ENCODE peak calls at places on chromosomes 16 and 17, in four cellular contexts. T is body of pancreas, A is fibroblast of mammary gland, H is lung. C is an unnamed sample.
A peak's percentile ranks its signal among the peaks of the same experiment; 100 is the strongest.

GRCh38 chr16:49859139-49859947 is 3.4 kb upstream of the ZNF423 start:
- DNase-seq in T (peak; percentile 79), A (no peak), H (peak; percentile 35), C (no peak)

GRCh38 chr17:82332669-82333278 is 792 bp downstream of the SECTM1 start:
- DNase-seq in T (peak; percentile 65), A (peak; percentile 61), H (peak; percentile 67), C (no peak)

GRCh38 chr16:51577621-51578303 is 426.7 kb upstream of the SALL1 start:
- DNase-seq in T (no peak), A (peak; percentile 48), H (no peak), C (no peak)

GRCh38 chr17:45221081-45221996 is at the start of gene FMNL1:
- DNase-seq in T (peak; percentile 40), A (no peak), H (peak; percentile 72), C (no peak)

GRCh38 chr16:67241008-67241900 is 6.0 kb downstream of the FHOD1 start:
- DNase-seq in T (peak; percentile 69), A (peak; percentile 93), H (peak; percentile 87), C (peak; percentile 73)

GRCh38 chr16:57627184-57627871 is 1.1 kb upstream of the ADGRG1 start:
- DNase-seq in T (no peak), A (peak; percentile 75), H (no peak), C (peak; percentile 59)

GRCh38 chr17:76995352-76996105 is 127.3 kb downstream of the MGAT5B start:
- DNase-seq in T (no peak), A (no peak), H (no peak), C (no peak)

GRCh38 chr17:66507103-66507923 is 204.9 kb downstream of the PRKCA start:
- DNase-seq in T (peak; percentile 27), A (peak; percentile 84), H (peak; percentile 49), C (no peak)

GRCh38 chr16:8936421-8936820 is 27.3 kb downstream of the USP7 start:
- DNase-seq in T (peak; percentile 62), A (peak; percentile 54), H (no peak), C (no peak)

GRCh38 chr16:28511031-28511430 is 4.4 kb upstream of the IL27 start:
- DNase-seq in T (no peak), A (no peak), H (no peak), C (no peak)

GRCh38 chr16:28514246-28514645 is 7.6 kb upstream of the IL27 start:
- DNase-seq in T (no peak), A (no peak), H (no peak), C (no peak)

GRCh38 chr16:28513484-28514181 is 7.0 kb upstream of the IL27 start:
- DNase-seq in T (no peak), A (no peak), H (no peak), C (no peak)
- H3K4me3 ChIP-seq in T (no peak overlapping the region), A (no peak overlapping the region), H (no peak overlapping the region), C (no peak overlapping the region)

DNA sequence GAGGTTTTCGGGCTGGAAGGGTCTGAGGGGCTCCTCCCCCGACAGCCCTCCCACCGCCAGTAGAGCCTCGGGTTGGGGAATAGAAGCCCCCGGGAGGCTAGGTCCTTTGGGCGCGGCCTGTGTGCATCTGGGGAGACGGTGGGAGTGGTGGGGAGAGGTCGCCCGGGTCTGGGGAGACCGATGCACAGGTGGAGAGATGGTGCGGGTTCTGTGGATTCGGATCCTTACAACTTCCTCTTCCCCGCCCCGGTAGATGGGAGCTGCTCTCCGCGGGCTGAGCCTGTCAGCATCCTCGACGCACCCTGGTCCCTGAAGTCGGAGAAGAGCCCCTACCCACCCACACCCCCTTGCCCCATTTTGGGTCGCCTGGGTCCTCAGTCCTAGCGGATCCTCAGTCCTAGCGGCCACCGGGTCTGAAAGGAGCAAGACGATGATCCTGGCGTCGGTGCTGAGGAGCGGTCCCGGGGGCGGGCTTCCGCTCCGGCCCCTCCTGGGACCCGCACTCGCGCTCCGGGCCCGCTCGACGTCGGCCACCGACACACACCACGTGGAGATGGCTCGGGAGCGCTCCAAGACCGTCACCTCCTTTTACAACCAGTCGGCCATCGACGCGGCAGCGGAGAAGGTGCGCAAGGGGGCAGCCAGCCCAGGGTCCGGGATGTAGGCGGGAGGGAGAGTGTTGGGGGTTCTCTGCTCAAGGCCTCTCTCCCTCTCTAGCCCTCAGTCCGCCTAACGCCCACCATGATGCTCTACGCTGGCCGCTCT is 790 bp downstream of the BCKDK start:
- DNase-seq in T (no peak), A (no peak), H (no peak), C (no peak)
- H3K4me3 ChIP-seq in T (peak overlapping the region; percentile 83), A (peak overlapping the region; percentile 69), H (peak overlapping the region; percentile 97), C (peak overlapping the region; percentile 98)

GRCh38 chr17:17044846-17045561 is 2.7 kb downstream of the MPRIP start:
- DNase-seq in T (no peak), A (peak; percentile 71), H (no peak), C (peak; percentile 62)
- H3K4me3 ChIP-seq in T (no peak overlapping the region), A (peak overlapping the region; percentile 71), H (no peak overlapping the region), C (peak overlapping the region; percentile 87)

GRCh38 chr16:56421976-56422669 is 3.2 kb downstream of the AMFR start:
- DNase-seq in T (no peak), A (no peak), H (no peak), C (no peak)
- H3K4me3 ChIP-seq in T (no peak overlapping the region), A (no peak overlapping the region), H (no peak overlapping the region), C (no peak overlapping the region)

GRCh38 chr16:70523621-70524405 is at the start of gene SF3B3:
- DNase-seq in T (peak; percentile 77), A (peak; percentile 37), H (peak; percentile 67), C (no peak)

GRCh38 chr16:70529051-70529777 is 5.6 kb downstream of the SF3B3 start:
- DNase-seq in T (no peak), A (peak; percentile 79), H (no peak), C (peak; percentile 18)

GRCh38 chr16:70527315-70527996 is 3.8 kb downstream of the SF3B3 start:
- DNase-seq in T (no peak), A (no peak), H (no peak), C (no peak)

GRCh38 chr16:70523013-70523620 is at the start of gene COG4:
- DNase-seq in T (peak; percentile 88), A (peak; percentile 79), H (peak; percentile 86), C (peak; percentile 45)

GRCh38 chr16:70526403-70526802 is 2.8 kb downstream of the SF3B3 start:
- DNase-seq in T (no peak), A (no peak), H (no peak), C (no peak)
- H3K4me3 ChIP-seq in T (no peak overlapping the region), A (peak overlapping the region; percentile 3), H (no peak overlapping the region), C (peak overlapping the region; percentile 20)

DNA sequence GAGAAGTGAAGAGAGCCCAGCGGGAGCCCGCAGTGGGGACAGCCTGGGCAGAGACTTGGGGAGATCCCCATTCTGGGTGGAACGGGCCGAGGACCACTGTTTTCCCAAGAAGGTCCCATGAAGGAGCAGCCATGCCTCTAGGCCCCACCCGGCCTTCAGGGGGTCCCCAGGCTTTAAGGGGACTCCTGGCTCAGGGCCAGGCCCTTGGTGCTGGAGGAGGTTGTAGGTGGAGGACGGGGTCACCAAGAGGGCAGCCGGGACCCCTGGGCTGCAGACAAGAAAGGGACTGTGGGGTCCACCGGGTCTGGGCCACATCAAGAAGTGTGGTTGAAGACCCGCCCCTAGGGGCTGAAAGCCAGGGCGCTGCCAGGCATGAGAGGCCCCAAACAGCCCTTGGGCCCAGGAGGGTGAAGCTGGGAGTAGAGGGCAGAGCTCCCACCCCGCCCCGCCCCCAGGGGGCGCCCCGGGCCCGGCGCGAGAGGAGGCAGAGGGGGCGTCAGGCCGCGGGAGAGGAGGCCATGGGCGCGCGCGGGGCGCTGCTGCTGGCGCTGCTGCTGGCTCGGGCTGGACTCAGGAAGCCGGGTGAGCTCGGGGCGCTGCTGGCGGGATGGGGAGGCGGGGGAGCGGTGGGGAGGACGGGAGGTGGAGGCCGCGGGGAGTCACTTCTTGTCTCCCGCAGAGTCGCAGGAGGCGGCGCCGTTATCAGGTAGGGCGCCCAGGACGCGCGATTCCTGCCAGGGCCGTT is at the start of gene PRSS21:
- DNase-seq in T (peak; percentile 27), A (no peak), H (no peak), C (no peak)
- H3K4me3 ChIP-seq in T (no peak within 1 kb of the TSS), A (no peak within 1 kb of the TSS), H (no peak within 1 kb of the TSS), C (no peak within 1 kb of the TSS)